ENCODE peak calls at places on chromosomes 4 and X, in six cellular contexts. O is RPMI7951; K is ACHN; Q is NAMALWA; Z is stimulated activated CD4-positive, alpha-beta T cell treated with anti-CD3 and anti-CD28 coated beads, Interleukin-1b, Interleukin-23, amount 100 ng/mL, for 48 hours; E is NCI-H774. A is an unnamed sample.

GRCh38 chr4:77052352-77052751 is 23.4 kb downstream of the CCNI start:
- DNase-seq in O (peak), K (peak), Q (no peak), Z (peak), E (no peak), A (peak)

GRCh38 chrX:13816899-13817298 is at the start of gene GPM6B:
- DNase-seq in O (no peak), K (no peak), Q (no peak), Z (no peak), E (no peak), A (no peak)

GRCh38 chr4:6748286-6748685 is 32.3 kb downstream of the BLOC1S4 start:
- DNase-seq in O (no peak), K (no peak), Q (no peak), Z (no peak), E (no peak), A (no peak)

GRCh38 chr4:68369474-68369805 is 19.6 kb upstream of the YTHDC1 start:
- DNase-seq in O (peak), K (peak), Q (no peak), Z (no peak), E (no peak), A (no peak)

GRCh38 chr4:7254736-7255487 is 62.6 kb downstream of the SORCS2 start:
- DNase-seq in O (no peak), K (no peak), Q (peak), Z (no peak), E (no peak), A (no peak)

GRCh38 chrX:47991263-47992092 is 12.3 kb downstream of the ZNF182 start:
- DNase-seq in O (peak), K (no peak), Q (no peak), Z (no peak), E (no peak), A (no peak)

GRCh38 chrX:20500949-20501348 is 234.2 kb upstream of the RPS6KA3 start:
- DNase-seq in O (no peak), K (no peak), Q (no peak), Z (no peak), E (no peak), A (no peak)

GRCh38 chrX:39855748-39856129 is 242.0 kb downstream of the BCOR start:
- DNase-seq in O (peak), K (no peak), Q (peak), Z (peak), E (peak), A (no peak)

GRCh38 chr4:16764622-16765021 is 133.8 kb downstream of the LDB2 start:
- DNase-seq in O (peak), K (no peak), Q (no peak), Z (no peak), E (no peak), A (no peak)

GRCh38 chr4:144648042-144648441 is 2.1 kb downstream of the HHIP start:
- DNase-seq in O (no peak), K (no peak), Q (no peak), Z (no peak), E (no peak), A (no peak)

GRCh38 chrX:54048413-54048812 is 4.1 kb upstream of the PHF8 start:
- DNase-seq in O (no peak), K (no peak), Q (no peak), Z (no peak), E (no peak), A (no peak)

GRCh38 chrX:111447298-111447697 is 35.3 kb upstream of the DCX start:
- DNase-seq in O (peak), K (peak), Q (peak), Z (no peak), E (peak), A (peak)

GRCh38 chr4:164536829-164537228 is 217.1 kb upstream of the SMIM31 start:
- DNase-seq in O (no peak), K (peak), Q (no peak), Z (no peak), E (no peak), A (no peak)

GRCh38 chrX:40897768-40898167 is 162.4 kb upstream of the MED14 start:
- DNase-seq in O (no peak), K (no peak), Q (no peak), Z (no peak), E (no peak), A (no peak)

A was measured in COR-L47.